ENCODE peak calls at places on chromosomes 3 and 15, in nine cellular contexts. One of them, this sample, is unnamed.

GRCh38 chr3:53485675-53486365 is 8.6 kb upstream of the CACNA1D start:
- DNase-seq in fibroblast of lung: no peak
- DNase-seq in kidney epithelial cell: no peak
- DNase-seq in activated CD4-positive, alpha-beta T cell treated with anti-CD3 and anti-CD28 coated beads for 36 hours: no peak
- DNase-seq in H54: no peak
- DNase-seq in T-helper 9 cell: no peak
- DNase-seq in GM13976: no peak
- DNase-seq in kidney tubule cell: no peak
- DNase-seq in AML-193: no peak
- DNase-seq in this sample: no peak

GRCh38 chr3:182618085-182618732 is 175.1 kb upstream of the ATP11B start:
- DNase-seq in AML-193: no peak
- DNase-seq in fibroblast of lung: peak
- DNase-seq in activated CD4-positive, alpha-beta T cell treated with anti-CD3 and anti-CD28 coated beads for 36 hours: no peak
- DNase-seq in T-helper 9 cell: no peak
- DNase-seq in kidney epithelial cell: no peak
- DNase-seq in H54: no peak
- DNase-seq in GM13976: no peak
- DNase-seq in kidney tubule cell: peak
- DNase-seq in this sample: no peak

GRCh38 chr3:142645236-142645793 is 49.1 kb downstream of the PLS1 start:
- DNase-seq in kidney tubule cell: peak
- DNase-seq in T-helper 9 cell: no peak
- DNase-seq in kidney epithelial cell: peak
- DNase-seq in fibroblast of lung: peak
- DNase-seq in GM13976: no peak
- DNase-seq in H54: peak
- DNase-seq in activated CD4-positive, alpha-beta T cell treated with anti-CD3 and anti-CD28 coated beads for 36 hours: no peak
- DNase-seq in AML-193: no peak
- DNase-seq in this sample: peak

GRCh38 chr15:80123034-80123433 is 29.8 kb upstream of the FAH start:
- DNase-seq in GM13976: no peak
- DNase-seq in H54: no peak
- DNase-seq in T-helper 9 cell: no peak
- DNase-seq in fibroblast of lung: no peak
- DNase-seq in activated CD4-positive, alpha-beta T cell treated with anti-CD3 and anti-CD28 coated beads for 36 hours: no peak
- DNase-seq in kidney epithelial cell: no peak
- DNase-seq in AML-193: no peak
- DNase-seq in kidney tubule cell: no peak
- DNase-seq in this sample: no peak

GRCh38 chr3:45795882-45796765 is at the start of gene SLC6A20:
- DNase-seq in kidney tubule cell: peak
- DNase-seq in activated CD4-positive, alpha-beta T cell treated with anti-CD3 and anti-CD28 coated beads for 36 hours: peak
- DNase-seq in AML-193: no peak
- DNase-seq in GM13976: peak
- DNase-seq in T-helper 9 cell: no peak
- DNase-seq in fibroblast of lung: no peak
- DNase-seq in kidney epithelial cell: no peak
- DNase-seq in H54: no peak
- DNase-seq in this sample: no peak

GRCh38 chr3:177596822-177597271 is 399.6 kb upstream of the TBL1XR1 start:
- DNase-seq in kidney tubule cell: peak
- DNase-seq in activated CD4-positive, alpha-beta T cell treated with anti-CD3 and anti-CD28 coated beads for 36 hours: no peak
- DNase-seq in AML-193: no peak
- DNase-seq in T-helper 9 cell: no peak
- DNase-seq in H54: no peak
- DNase-seq in GM13976: no peak
- DNase-seq in fibroblast of lung: peak
- DNase-seq in kidney epithelial cell: peak
- DNase-seq in this sample: peak

GRCh38 chr3:182726258-182727142 is 66.8 kb upstream of the ATP11B start:
- DNase-seq in kidney tubule cell: no peak
- DNase-seq in T-helper 9 cell: no peak
- DNase-seq in activated CD4-positive, alpha-beta T cell treated with anti-CD3 and anti-CD28 coated beads for 36 hours: no peak
- DNase-seq in GM13976: no peak
- DNase-seq in kidney epithelial cell: no peak
- DNase-seq in fibroblast of lung: no peak
- DNase-seq in H54: no peak
- DNase-seq in AML-193: no peak
- DNase-seq in this sample: no peak

GRCh38 chr15:86942285-86942684 is 862.6 kb downstream of the AGBL1 start:
- DNase-seq in kidney tubule cell: peak
- DNase-seq in H54: no peak
- DNase-seq in activated CD4-positive, alpha-beta T cell treated with anti-CD3 and anti-CD28 coated beads for 36 hours: no peak
- DNase-seq in T-helper 9 cell: no peak
- DNase-seq in AML-193: no peak
- DNase-seq in fibroblast of lung: peak
- DNase-seq in kidney epithelial cell: no peak
- DNase-seq in GM13976: no peak
- DNase-seq in this sample: peak

GRCh38 chr15:78985859-78986470 is 41.1 kb upstream of the CTSH start:
- DNase-seq in T-helper 9 cell: no peak
- DNase-seq in GM13976: no peak
- DNase-seq in fibroblast of lung: no peak
- DNase-seq in kidney tubule cell: no peak
- DNase-seq in kidney epithelial cell: no peak
- DNase-seq in activated CD4-positive, alpha-beta T cell treated with anti-CD3 and anti-CD28 coated beads for 36 hours: no peak
- DNase-seq in AML-193: no peak
- DNase-seq in H54: no peak
- DNase-seq in this sample: no peak

GRCh38 chr3:131349946-131350347 is 31.6 kb upstream of the NUDT16 start:
- DNase-seq in GM13976: no peak
- DNase-seq in kidney epithelial cell: no peak
- DNase-seq in kidney tubule cell: peak
- DNase-seq in activated CD4-positive, alpha-beta T cell treated with anti-CD3 and anti-CD28 coated beads for 36 hours: no peak
- DNase-seq in T-helper 9 cell: no peak
- DNase-seq in AML-193: no peak
- DNase-seq in fibroblast of lung: peak
- DNase-seq in H54: peak
- DNase-seq in this sample: peak

GRCh38 chr15:98586066-98586465 is 62.3 kb upstream of the IGF1R start:
- DNase-seq in H54: no peak
- DNase-seq in AML-193: no peak
- DNase-seq in GM13976: no peak
- DNase-seq in kidney tubule cell: no peak
- DNase-seq in T-helper 9 cell: no peak
- DNase-seq in fibroblast of lung: no peak
- DNase-seq in activated CD4-positive, alpha-beta T cell treated with anti-CD3 and anti-CD28 coated beads for 36 hours: no peak
- DNase-seq in kidney epithelial cell: no peak
- DNase-seq in this sample: no peak

GRCh38 chr3:7469866-7470265 is 609.0 kb downstream of the GRM7 start:
- DNase-seq in kidney tubule cell: no peak
- DNase-seq in H54: no peak
- DNase-seq in AML-193: no peak
- DNase-seq in T-helper 9 cell: no peak
- DNase-seq in kidney epithelial cell: no peak
- DNase-seq in fibroblast of lung: no peak
- DNase-seq in GM13976: no peak
- DNase-seq in activated CD4-positive, alpha-beta T cell treated with anti-CD3 and anti-CD28 coated beads for 36 hours: no peak
- DNase-seq in this sample: no peak

GRCh38 chr3:38139191-38139590 is 730 bp downstream of the MYD88 start:
- DNase-seq in kidney tubule cell: peak
- DNase-seq in kidney epithelial cell: no peak
- DNase-seq in activated CD4-positive, alpha-beta T cell treated with anti-CD3 and anti-CD28 coated beads for 36 hours: no peak
- DNase-seq in GM13976: no peak
- DNase-seq in fibroblast of lung: no peak
- DNase-seq in T-helper 9 cell: no peak
- DNase-seq in AML-193: peak
- DNase-seq in H54: no peak
- DNase-seq in this sample: no peak

GRCh38 chr3:11696054-11696453 is 52.3 kb upstream of the VGLL4 start:
- DNase-seq in fibroblast of lung: no peak
- DNase-seq in T-helper 9 cell: no peak
- DNase-seq in GM13976: no peak
- DNase-seq in kidney epithelial cell: no peak
- DNase-seq in AML-193: no peak
- DNase-seq in H54: no peak
- DNase-seq in activated CD4-positive, alpha-beta T cell treated with anti-CD3 and anti-CD28 coated beads for 36 hours: no peak
- DNase-seq in kidney tubule cell: no peak
- DNase-seq in this sample: no peak

GRCh38 chr3:194158942-194159439 is 23.0 kb downstream of the HES1 start:
- DNase-seq in H54: no peak
- DNase-seq in AML-193: no peak
- DNase-seq in kidney tubule cell: peak
- DNase-seq in fibroblast of lung: no peak
- DNase-seq in kidney epithelial cell: no peak
- DNase-seq in activated CD4-positive, alpha-beta T cell treated with anti-CD3 and anti-CD28 coated beads for 36 hours: no peak
- DNase-seq in T-helper 9 cell: no peak
- DNase-seq in GM13976: no peak
- DNase-seq in this sample: no peak

GRCh38 chr3:47513125-47513929 is at the start of gene ELP6:
- DNase-seq in fibroblast of lung: peak
- DNase-seq in AML-193: peak
- DNase-seq in kidney epithelial cell: peak
- DNase-seq in activated CD4-positive, alpha-beta T cell treated with anti-CD3 and anti-CD28 coated beads for 36 hours: peak
- DNase-seq in T-helper 9 cell: peak
- DNase-seq in GM13976: peak
- DNase-seq in kidney tubule cell: peak
- DNase-seq in H54: peak
- DNase-seq in this sample: no peak

GRCh38 chr15:61796056-61796455 is 264.2 kb downstream of the VPS13C start:
- DNase-seq in fibroblast of lung: peak
- DNase-seq in kidney epithelial cell: no peak
- DNase-seq in AML-193: no peak
- DNase-seq in kidney tubule cell: no peak
- DNase-seq in H54: no peak
- DNase-seq in GM13976: no peak
- DNase-seq in activated CD4-positive, alpha-beta T cell treated with anti-CD3 and anti-CD28 coated beads for 36 hours: no peak
- DNase-seq in T-helper 9 cell: no peak
- DNase-seq in this sample: no peak

GRCh38 chr3:107429330-107430181 is 52.3 kb downstream of the CCDC54 start:
- DNase-seq in kidney tubule cell: peak
- DNase-seq in H54: peak
- DNase-seq in kidney epithelial cell: peak
- DNase-seq in T-helper 9 cell: peak
- DNase-seq in activated CD4-positive, alpha-beta T cell treated with anti-CD3 and anti-CD28 coated beads for 36 hours: peak
- DNase-seq in GM13976: peak
- DNase-seq in AML-193: peak
- DNase-seq in fibroblast of lung: peak
- DNase-seq in this sample: peak

GRCh38 chr3:17166369-17166768 is 281.6 kb downstream of the PLCL2 start:
- DNase-seq in fibroblast of lung: no peak
- DNase-seq in kidney epithelial cell: no peak
- DNase-seq in GM13976: no peak
- DNase-seq in T-helper 9 cell: no peak
- DNase-seq in AML-193: no peak
- DNase-seq in H54: no peak
- DNase-seq in kidney tubule cell: no peak
- DNase-seq in activated CD4-positive, alpha-beta T cell treated with anti-CD3 and anti-CD28 coated beads for 36 hours: peak
- DNase-seq in this sample: no peak

This sample was measured in epithelial cell of proximal tubule.